ENCODE peak calls at places on chromosomes 4 and X, in five cellular contexts. C is psoas muscle, Y is DND-41, U is PC-3, Z is WERI-Rb-1. Q is an unnamed sample.

GRCh38 chrX:599837-600715 is 30.5 kb upstream of the SHOX start:
- DNase-seq in C (no peak), Y (no peak), U (no peak), Z (no peak), Q (no peak)

GRCh38 chr4:76305971-76306881 is at the start of gene STBD1:
- DNase-seq in Z (peak; percentile 82), U (peak; percentile 71), Y (no peak), C (peak; percentile 83), Q (peak; percentile 94)

GRCh38 chr4:41319553-41319952 is 62.8 kb downstream of the UCHL1 start:
- DNase-seq in Y (no peak), U (peak; percentile 89), C (no peak), Z (no peak), Q (no peak)

GRCh38 chr4:26482508-26483462 is 7.5 kb downstream of the CCKAR start:
- DNase-seq in C (no peak), Z (no peak), U (no peak), Y (no peak), Q (no peak)

GRCh38 chr4:152961752-152962117 is 25.6 kb downstream of the FHDC1 start:
- DNase-seq in Z (no peak), U (no peak), Y (no peak), C (no peak), Q (no peak)

GRCh38 chr4:91325495-91325894 is 978.3 kb upstream of the GRID2 start:
- DNase-seq in Y (no peak), C (no peak), U (peak; percentile 59), Z (no peak), Q (no peak)

GRCh38 chr4:161929966-161930365 is 233.8 kb downstream of the FSTL5 start:
- DNase-seq in U (peak; percentile 6), C (no peak), Y (no peak), Z (no peak), Q (no peak)

GRCh38 chrX:103253608-103254007 is 1.3 kb downstream of the TCEAL8 start:
- DNase-seq in U (no peak), Z (no peak), Y (no peak), C (no peak), Q (no peak)

GRCh38 chr4:143882892-143883291 is 22.5 kb downstream of the GYPE start:
- DNase-seq in Z (no peak), Y (no peak), C (no peak), U (no peak), Q (no peak)

GRCh38 chr4:13322681-13323101 is 161.4 kb downstream of the RAB28 start:
- DNase-seq in Y (no peak), U (no peak), Z (no peak), C (no peak), Q (no peak)

GRCh38 chr4:76947369-76947768 is 2.2 kb upstream of the SEPTIN11 start:
- DNase-seq in Y (no peak), C (no peak), U (no peak), Z (no peak), Q (no peak)

GRCh38 chrX:39645059-39645895 is 452.5 kb downstream of the BCOR start:
- DNase-seq in Z (peak; percentile 30), C (peak; percentile 68), U (peak; percentile 32), Y (no peak), Q (no peak)

GRCh38 chr4:95362906-95363578 is 185.7 kb downstream of the UNC5C start:
- DNase-seq in C (no peak), Z (peak; percentile 65), Y (no peak), U (peak; percentile 12), Q (no peak)

GRCh38 chr4:162634390-162634789 is 470.6 kb upstream of the FSTL5 start:
- DNase-seq in Y (no peak), Z (no peak), C (no peak), U (no peak), Q (no peak)

GRCh38 chr4:82223715-82224114 is 150.1 kb downstream of the HNRNPD start:
- DNase-seq in U (no peak), Z (peak; percentile 31), Y (peak; percentile 50), C (no peak), Q (no peak)

GRCh38 chr4:110849461-110849860 is 226.6 kb upstream of the PITX2 start:
- DNase-seq in Z (no peak), U (no peak), C (no peak), Y (no peak), Q (no peak)

GRCh38 chrX:1099146-1099770 is 113.2 kb downstream of the CRLF2 start:
- DNase-seq in Y (no peak), U (no peak), C (no peak), Z (no peak), Q (no peak)

GRCh38 chr4:127015616-127016015 is 617.1 kb upstream of the INTU start:
- DNase-seq in C (no peak), U (no peak), Z (no peak), Y (no peak), Q (no peak)

GRCh38 chrX:8868070-8868795 is 67.0 kb upstream of the FAM9A start:
- DNase-seq in U (peak; percentile 92), C (no peak), Y (no peak), Z (no peak), Q (peak; percentile 77)

GRCh38 chr4:1598641-1599481 is 85.3 kb downstream of the FAM53A start:
- DNase-seq in Y (no peak), C (no peak), U (no peak), Z (no peak), Q (peak; percentile 34)

GRCh38 chr4:185700048-185700447 is 111.9 kb downstream of the SORBS2 start:
- DNase-seq in Z (no peak), C (no peak), Y (no peak), U (peak; percentile 16), Q (no peak)

GRCh38 chr4:170089274-170089742 is 448 bp downstream of the AADAT start:
- DNase-seq in Y (no peak), C (no peak), Z (peak; percentile 79), U (peak; percentile 27), Q (peak; percentile 50)

GRCh38 chr4:82517043-82517442 is 44.7 kb downstream of the TMEM150C start:
- DNase-seq in Y (no peak), Z (no peak), U (peak; percentile 14), C (no peak), Q (no peak)

GRCh38 chr4:110033994-110034393 is 121.3 kb downstream of the EGF start:
- DNase-seq in U (no peak), Z (no peak), Y (no peak), C (no peak), Q (no peak)

GRCh38 chr4:41358626-41359025 is 101.9 kb downstream of the UCHL1 start:
- DNase-seq in Z (no peak), Y (no peak), C (no peak), U (no peak), Q (no peak)

GRCh38 chr4:89837385-89837995 is 529 bp upstream of the SNCA start:
- DNase-seq in U (no peak), Z (peak; percentile 65), Y (peak; percentile 71), C (no peak), Q (peak; percentile 26)

GRCh38 chr4:91502365-91502764 is 801.4 kb upstream of the GRID2 start:
- DNase-seq in U (peak; percentile 45), Z (peak; percentile 24), C (no peak), Y (no peak), Q (no peak)

DNA sequence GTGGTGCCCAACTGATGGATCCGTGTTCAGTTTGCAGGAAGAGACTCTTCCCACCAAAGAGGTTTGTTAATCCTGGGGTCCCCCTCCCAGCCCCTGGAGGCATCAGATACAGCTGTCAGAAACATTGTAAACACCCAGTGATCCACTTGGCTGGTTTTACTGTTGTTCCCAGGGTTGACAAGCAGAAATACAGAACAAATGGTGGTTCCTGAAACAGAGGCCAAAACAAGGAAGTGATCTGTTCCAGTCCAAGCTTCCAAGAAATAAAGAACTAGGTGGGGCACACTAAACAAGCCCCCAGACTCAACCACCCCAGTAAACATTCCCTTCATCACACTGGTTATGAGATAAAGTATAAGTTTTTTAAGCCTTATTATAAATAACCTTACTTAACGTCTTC is 1.4 kb downstream of the TMLHE start:
- DNase-seq in Z (no peak), C (no peak), U (no peak), Y (no peak), Q (no peak)
- H3K4me3 ChIP-seq in Z (no peak overlapping the region), C (peak overlapping the region; percentile 75), U (no peak overlapping the region), Y (peak overlapping the region; percentile 89), Q (peak overlapping the region; percentile 69)

DNA sequence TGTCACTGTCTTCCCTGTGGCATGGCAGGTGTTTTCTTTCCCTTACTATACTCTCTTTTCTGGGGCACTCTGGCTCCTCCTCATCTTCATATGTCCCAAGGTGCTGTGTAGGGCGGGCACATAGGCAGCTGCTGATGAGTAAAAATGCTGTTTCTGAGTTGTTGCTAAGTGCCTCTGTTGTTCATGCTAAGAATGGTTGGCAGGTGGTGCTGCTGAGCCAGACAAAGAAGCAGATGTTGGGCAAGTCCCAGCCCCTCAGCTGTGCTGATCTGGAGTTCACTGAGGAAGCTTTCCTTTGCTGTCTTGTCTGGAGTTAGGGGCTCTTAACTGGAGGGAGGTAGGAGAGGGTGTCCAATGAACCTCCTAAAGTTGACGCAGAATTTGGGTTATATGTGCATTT is 40.6 kb downstream of the HADH start:
- DNase-seq in U (peak; percentile 39), Z (peak; percentile 60), C (no peak), Y (peak; percentile 75), Q (no peak)
- H3K36me3 ChIP-seq in U (no peaks in the 10 kb centered on the region), Z (peaks cover 79% of the 10 kb centered on the region), C (peaks cover 7% of the 10 kb centered on the region), Y (peaks cover 88% of the 10 kb centered on the region), Q (peaks cover 81% of the 10 kb centered on the region)

DNA sequence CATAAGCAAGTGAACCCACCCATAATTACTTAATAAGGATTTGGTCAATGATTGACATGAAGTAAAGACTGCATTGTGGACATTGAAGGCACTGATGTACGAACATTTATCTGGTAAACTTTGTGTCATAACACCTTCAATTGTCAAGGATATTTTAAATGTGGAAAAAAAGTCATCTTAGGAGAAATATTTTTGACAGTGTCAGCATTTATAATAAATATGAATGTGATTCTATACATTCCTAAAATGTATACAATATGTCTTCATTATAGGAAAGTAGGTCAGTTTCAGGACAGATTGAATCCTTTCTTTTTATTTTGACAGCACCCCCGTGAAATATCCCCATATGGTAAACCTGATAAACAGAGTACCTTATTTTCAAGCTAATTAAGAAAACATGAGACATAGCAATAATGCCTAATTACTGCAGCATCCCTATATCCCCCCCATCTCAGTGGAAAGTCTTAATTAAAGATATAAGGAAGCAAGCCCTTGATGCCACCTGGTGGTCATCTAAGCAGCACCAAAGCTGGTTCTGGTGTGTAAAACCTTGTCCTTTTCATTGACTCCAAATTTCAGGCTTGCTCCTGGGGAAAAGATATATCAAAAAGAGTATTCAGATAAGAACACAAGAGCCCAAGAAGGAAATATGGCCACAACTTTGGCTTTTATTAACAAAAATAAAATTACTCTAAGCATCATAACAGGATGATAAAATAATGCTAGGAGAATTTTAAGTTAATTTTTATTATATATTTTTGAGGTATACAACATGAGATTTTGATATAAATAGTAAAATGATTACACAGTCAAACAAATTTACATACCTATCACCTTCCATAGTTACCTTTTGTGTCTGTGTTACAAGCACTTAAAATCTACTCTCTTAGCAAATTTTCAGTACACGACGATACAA is 379.7 kb downstream of the TLL1 start:
- DNase-seq in C (no peak), Y (no peak), U (peak; percentile 51), Z (peak; percentile 40), Q (no peak)
- TF ChIP-seq CTCF in C (peak; percentile 42), Y (peak; percentile 46), U (peak; percentile 73), Z (peak; percentile 71), Q (peak; percentile 47)

DNA sequence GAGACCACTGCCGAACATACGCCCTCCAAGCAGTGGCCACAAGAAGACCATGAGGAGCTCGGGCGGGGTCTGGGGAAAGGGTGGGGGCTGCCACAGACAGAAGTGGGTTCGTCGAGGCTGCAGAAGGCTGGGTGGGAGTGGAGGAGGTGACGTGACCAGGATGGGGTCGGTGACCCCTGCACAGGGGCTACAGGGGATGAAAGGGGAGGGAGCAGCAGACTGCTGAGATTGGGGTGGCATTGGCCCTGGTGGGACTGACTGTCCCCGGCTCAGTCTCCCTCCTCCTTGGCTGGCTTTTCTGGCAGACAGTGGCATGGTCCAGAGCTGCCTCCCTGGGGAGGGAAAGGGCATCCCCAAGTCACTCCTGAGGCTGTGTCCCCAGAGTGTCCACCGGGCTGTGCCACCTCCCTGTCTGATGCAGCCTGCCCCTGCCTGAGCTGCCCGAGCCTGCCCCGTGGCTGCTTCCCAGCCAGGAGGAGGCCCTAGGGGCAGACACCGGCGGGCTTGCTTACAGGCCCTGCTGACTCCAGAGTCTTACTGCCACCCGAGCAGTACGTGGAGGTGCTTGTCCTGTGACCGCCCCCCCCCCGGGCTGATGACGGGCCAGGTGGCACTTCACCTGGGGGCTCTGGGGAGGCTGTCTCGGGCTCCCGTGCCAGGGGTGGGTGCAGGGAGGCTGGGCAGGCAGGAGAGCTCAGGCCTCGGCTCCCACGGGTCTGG is 7.2 kb downstream of the SH3BP2 start:
- DNase-seq in Y (no peak), U (no peak), C (peak; percentile 16), Z (no peak), Q (peak; percentile 64)
- H3K4me3 ChIP-seq in Y (no peak overlapping the region), U (no peak overlapping the region), C (peak overlapping the region; percentile 42), Z (no peak overlapping the region), Q (peak overlapping the region; percentile 24)